ENCODE peak calls at places on chromosome 1, in nine cellular contexts. G, V, P, M, D, J, T, A and W are unnamed samples.

GRCh38 chr1:112923956-112924349 is 32.0 kb downstream of the SLC16A1 start:
- DNase-seq in M (no peak), D (no peak), P (no peak), A (no peak), V (no peak), G (no peak), J (no peak), T (peak), W (no peak)

GRCh38 chr1:19563336-19564097 is 78.2 kb upstream of the CAPZB start:
- DNase-seq in P (no peak), M (no peak), D (no peak), G (peak), A (peak), T (peak), J (no peak), V (peak), W (peak)

GRCh38 chr1:7175507-7175906 is 390.3 kb downstream of the CAMTA1 start:
- DNase-seq in V (no peak), A (no peak), T (no peak), G (no peak), J (no peak), D (no peak), M (no peak), P (no peak), W (no peak)

GRCh38 chr1:24910751-24911650 is 19.1 kb downstream of the RUNX3 start:
- DNase-seq in P (no peak), G (no peak), J (no peak), M (peak), T (no peak), V (peak), A (no peak), D (peak), W (peak)

GRCh38 chr1:241462371-241462770 is 57.2 kb downstream of the FH start:
- DNase-seq in D (no peak), J (no peak), V (no peak), T (no peak), G (no peak), P (no peak), A (no peak), M (no peak), W (no peak)

GRCh38 chr1:210905944-210906453 is 227.9 kb downstream of the KCNH1 start:
- DNase-seq in J (no peak), D (no peak), G (no peak), V (no peak), P (no peak), M (no peak), T (no peak), A (no peak), W (no peak)

GRCh38 chr1:65734976-65735375 is 57.7 kb upstream of the PDE4B start:
- DNase-seq in T (no peak), J (no peak), V (no peak), M (no peak), G (no peak), D (no peak), A (no peak), P (no peak), W (no peak)

GRCh38 chr1:38085666-38086305 is 39.2 kb upstream of the POU3F1 start:
- DNase-seq in G (no peak), M (no peak), V (no peak), D (no peak), A (no peak), T (no peak), J (no peak), P (no peak), W (no peak)

GRCh38 chr1:43232482-43232881 is 37.3 kb upstream of the TMEM125 start:
- DNase-seq in D (no peak), T (no peak), J (no peak), A (no peak), P (no peak), G (no peak), M (no peak), V (no peak), W (no peak)

GRCh38 chr1:227234998-227235405 is 83.3 kb downstream of the CDC42BPA start:
- DNase-seq in J (peak), V (no peak), T (no peak), M (peak), P (peak), D (peak), G (no peak), A (no peak), W (no peak)

GRCh38 chr1:56223962-56224361 is 355.4 kb downstream of the PLPP3 start:
- DNase-seq in A (no peak), V (no peak), M (no peak), J (no peak), P (no peak), T (no peak), D (no peak), G (no peak), W (no peak)

DNA sequence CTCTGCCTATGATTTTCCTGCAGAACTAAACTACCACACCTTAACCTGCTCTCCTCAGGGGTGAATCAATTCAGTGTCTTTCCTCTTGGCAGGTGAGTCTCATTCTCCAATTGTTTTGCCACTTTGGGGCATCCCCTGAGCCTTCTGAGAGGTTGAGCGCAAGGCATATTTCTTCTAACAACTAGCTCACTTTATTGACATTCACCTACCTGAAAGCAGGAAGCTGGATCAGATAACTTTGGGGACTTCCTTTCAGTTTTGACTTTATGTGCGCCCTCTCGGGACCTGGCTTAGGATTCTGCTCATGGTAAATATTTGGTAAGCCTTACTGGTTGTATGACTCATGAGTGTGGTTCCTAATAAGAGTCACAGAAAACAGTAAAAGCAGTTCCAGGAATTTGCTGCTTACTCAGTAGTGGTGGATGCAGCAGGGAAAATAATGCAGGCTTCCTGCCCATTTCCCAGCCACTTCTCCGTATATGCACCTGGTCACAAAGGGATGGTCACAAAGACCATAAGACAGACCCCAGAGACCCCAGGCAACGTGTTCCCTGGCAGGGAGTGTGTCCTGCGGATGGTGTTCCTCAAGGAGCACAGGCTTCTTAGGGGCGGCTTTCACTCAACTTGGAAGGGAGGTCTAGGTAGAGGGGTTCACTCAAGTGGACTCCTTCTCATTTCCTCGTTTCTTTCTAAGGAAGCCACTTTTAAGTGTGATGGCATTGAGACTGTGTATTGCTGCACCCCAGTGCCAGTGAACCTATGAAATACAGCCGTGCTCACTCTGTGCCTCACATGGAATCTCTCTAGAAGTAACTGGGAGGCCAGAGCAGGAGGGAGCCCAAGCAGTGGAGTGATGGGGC is 22.0 kb upstream of the BATF3 start:
- DNase-seq in A (no peak), G (no peak), V (peak), M (peak), T (no peak), J (no peak), P (peak), D (peak), W (no peak)
- TF ChIP-seq EP300 in A (no peak), G (no peak), V (no peak), M (no peak), T (no peak), J (no peak), P (peak), D (no peak), W (no peak)

GRCh38 chr1:207985190-207985589 is 74.3 kb upstream of the CD34 start:
- DNase-seq in V (no peak), J (no peak), A (no peak), M (no peak), T (no peak), P (no peak), G (no peak), D (no peak), W (no peak)

GRCh38 chr1:207985996-207986395 is 75.1 kb upstream of the CD34 start:
- DNase-seq in A (no peak), M (no peak), G (no peak), D (no peak), V (no peak), J (no peak), T (peak), P (no peak), W (no peak)

GRCh38 chr1:207983044-207983443 is 72.1 kb upstream of the CD34 start:
- DNase-seq in M (no peak), P (no peak), A (no peak), G (no peak), J (no peak), V (no peak), D (no peak), T (no peak), W (no peak)

GRCh38 chr1:207978441-207978840 is 67.5 kb upstream of the CD34 start:
- DNase-seq in T (no peak), M (no peak), D (no peak), P (no peak), G (no peak), J (no peak), A (no peak), V (no peak), W (no peak)

DNA sequence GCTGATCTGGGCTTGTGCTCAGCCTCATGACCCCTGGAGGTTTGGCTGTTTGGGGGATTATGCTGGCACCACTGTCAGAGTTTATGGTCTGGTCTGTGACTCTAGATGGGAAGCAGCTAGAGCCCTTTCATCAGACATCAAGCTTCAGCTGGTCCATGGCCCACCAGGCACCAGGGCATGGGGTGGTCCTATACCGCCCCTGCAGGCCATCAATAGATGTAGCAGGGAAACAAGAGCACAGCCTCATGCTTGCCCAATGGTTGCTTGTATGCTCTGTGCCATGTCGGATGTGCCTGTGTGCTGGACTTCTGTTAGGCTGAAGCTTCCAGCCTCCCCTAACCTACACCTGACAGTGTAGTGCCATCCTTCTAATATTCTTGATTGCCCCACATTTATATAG is 71.1 kb upstream of the CD34 start:
- DNase-seq in A (no peak), J (peak), G (no peak), D (peak), M (peak), T (no peak), V (no peak), P (peak), W (peak)
- TF ChIP-seq CTCF in A (no peak), J (peak), G (no peak), D (no peak), M (peak), T (no peak), V (no peak), P (peak), W (peak)

DNA sequence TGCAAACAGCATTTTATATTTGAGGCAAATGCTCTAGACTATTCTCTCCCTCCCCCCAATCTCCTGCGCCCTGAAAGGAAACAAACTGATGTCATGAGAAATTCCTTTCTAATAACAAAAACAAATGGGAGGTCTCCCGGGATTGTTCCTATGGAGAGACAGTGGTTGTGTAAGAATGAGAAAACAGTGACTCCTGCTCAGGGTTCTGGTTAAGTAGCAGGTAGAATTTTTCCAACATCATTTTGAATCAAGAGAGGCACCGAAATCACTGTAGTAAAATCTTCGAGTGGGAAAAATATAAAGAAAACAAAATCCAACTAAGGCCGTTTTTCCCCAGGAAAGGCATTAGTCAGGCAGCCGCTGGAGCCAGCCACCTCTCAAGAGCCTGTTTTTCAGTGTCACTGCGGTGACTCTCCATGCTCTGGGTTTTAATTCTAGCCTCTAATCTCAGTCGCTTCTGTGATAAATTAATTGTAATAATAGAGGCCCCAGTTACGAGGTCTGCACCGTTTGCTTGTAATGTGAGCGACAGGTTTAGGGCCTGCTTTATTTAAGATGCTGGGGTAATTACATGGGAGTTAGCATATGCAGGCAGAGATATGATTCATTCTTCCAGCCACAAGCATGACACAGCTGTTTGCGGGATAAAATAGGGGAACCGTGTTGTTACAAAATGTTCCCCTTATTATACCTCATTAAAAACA is 80.3 kb downstream of the RNF220 start:
- DNase-seq in M (no peak), A (no peak), D (peak), P (peak), J (no peak), T (no peak), G (no peak), V (no peak), W (no peak)
- H3K4me3 ChIP-seq in M (no peak), A (no peak), D (no peak), P (no peak), J (no peak), T (no peak), G (no peak), V (no peak), W (no peak)

GRCh38 chr1:100719490-100719889 is at the start of gene VCAM1:
- DNase-seq in J (no peak), G (peak), D (no peak), A (no peak), V (no peak), M (no peak), T (no peak), P (no peak), W (no peak)

GRCh38 chr1:100724281-100724680 is 4.7 kb downstream of the VCAM1 start:
- DNase-seq in J (no peak), P (no peak), M (no peak), D (no peak), T (no peak), G (no peak), V (no peak), A (no peak), W (no peak)

GRCh38 chr1:100722211-100722610 is 2.7 kb downstream of the VCAM1 start:
- DNase-seq in J (no peak), P (no peak), M (no peak), D (no peak), T (no peak), G (no peak), V (no peak), A (no peak), W (no peak)

GRCh38 chr1:100720751-100721150 is 1.2 kb downstream of the VCAM1 start:
- DNase-seq in J (no peak), A (no peak), G (no peak), T (no peak), P (no peak), M (no peak), D (no peak), V (no peak), W (no peak)

DNA sequence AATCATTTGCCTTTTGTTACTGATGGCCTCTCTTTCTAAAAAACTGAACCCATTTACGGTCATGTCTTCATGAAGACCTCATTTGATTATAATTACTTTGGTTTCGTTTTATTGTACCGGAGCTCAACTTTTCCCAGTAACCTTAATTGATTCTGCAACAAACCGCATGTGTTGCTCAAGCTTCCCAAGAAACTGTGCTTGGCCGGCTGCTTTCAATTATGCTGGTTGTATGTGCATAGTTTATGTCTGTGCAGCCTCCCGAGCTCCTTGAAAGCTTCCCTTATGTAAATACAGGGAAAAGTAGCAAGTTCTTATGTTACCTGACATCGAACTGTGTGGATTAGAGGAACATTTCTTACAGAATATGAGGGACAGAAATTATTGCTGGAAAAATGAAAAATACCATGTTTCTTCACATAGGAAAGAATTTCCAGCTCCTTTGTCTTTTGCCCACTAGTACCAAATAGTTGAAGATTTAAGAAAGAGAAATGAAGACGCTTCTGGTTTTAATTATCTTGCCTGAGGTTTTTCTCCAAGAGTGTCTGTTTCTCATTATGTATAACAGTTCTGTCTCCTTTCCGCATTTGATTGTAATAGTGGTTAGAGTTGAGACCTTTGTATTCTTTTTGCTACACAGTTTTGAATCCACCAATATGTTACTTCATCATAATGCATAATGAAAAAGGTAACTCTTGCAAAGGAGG is 2.1 kb downstream of the VCAM1 start:
- DNase-seq in T (no peak), M (no peak), P (no peak), D (no peak), J (no peak), A (peak), V (peak), G (no peak), W (peak)
- TF ChIP-seq EP300 in T (no peak), M (no peak), P (no peak), D (no peak), J (peak), A (no peak), V (no peak), G (no peak), W (no peak)